ENCODE peak calls at places on chromosomes 13 and 19, in nine cellular contexts. Y is right lobe of liver, W is lower leg skin, C is dorsolateral prefrontal cortex, D is aorta, Q is uterus, J is A549, E is psoas muscle, O is thoracic aorta. L is an unnamed sample.

GRCh38 chr19:1247747-1248453 is 483 bp upstream of the MIDN start:
- DNase-seq in C (no peak), Q (peak; percentile 82), O (no peak), D (peak; percentile 94), E (peak; percentile 96), J (peak; percentile 76), W (peak; percentile 94), Y (peak; percentile 83), L (peak; percentile 93)

GRCh38 chr13:62320129-62320724 is 904.6 kb upstream of the PCDH20 start:
- DNase-seq in D (no peak), W (no peak), C (no peak), O (no peak), Q (no peak), Y (no peak), E (no peak), J (peak; percentile 54), L (no peak)

GRCh38 chr19:16435238-16435911 is 36.4 kb downstream of the EPS15L1 start:
- DNase-seq in O (no peak), W (peak; percentile 91), Y (no peak), Q (peak; percentile 74), C (peak; percentile 64), E (peak; percentile 80), D (no peak), J (no peak), L (peak; percentile 96)

GRCh38 chr19:30334841-30335240 is 37.3 kb upstream of the ZNF536 start:
- DNase-seq in W (peak; percentile 73), D (no peak), E (no peak), C (no peak), Q (no peak), J (no peak), Y (no peak), O (no peak), L (no peak)

GRCh38 chr19:1150333-1151036 is 23.6 kb downstream of the SBNO2 start:
- DNase-seq in W (no peak), J (no peak), C (no peak), Y (no peak), O (no peak), E (peak; percentile 53), Q (no peak), D (no peak), L (no peak)

GRCh38 chr13:74920945-74921725 is 560.8 kb downstream of the TBC1D4 start:
- DNase-seq in W (no peak), E (no peak), D (no peak), C (no peak), Q (no peak), Y (no peak), J (no peak), O (no peak), L (no peak)

GRCh38 chr13:37869506-37869755 is 141 bp downstream of the TRPC4 start:
- DNase-seq in D (no peak), C (no peak), Q (no peak), Y (no peak), J (no peak), E (no peak), W (no peak), O (no peak), L (no peak)

GRCh38 chr13:45108716-45109706 is 11.3 kb upstream of the GTF2F2 start:
- DNase-seq in W (no peak), O (no peak), Q (no peak), E (no peak), Y (no peak), C (no peak), D (no peak), J (no peak), L (no peak)

GRCh38 chr13:98520674-98521449 is 56.0 kb downstream of the STK24 start:
- DNase-seq in J (no peak), O (no peak), Y (no peak), Q (no peak), E (no peak), C (no peak), D (no peak), W (no peak), L (no peak)

GRCh38 chr19:41893899-41894298 is 10.9 kb downstream of the ARHGEF1 start:
- DNase-seq in Y (no peak), E (no peak), J (peak; percentile 87), W (no peak), C (no peak), O (no peak), Q (no peak), D (no peak), L (no peak)

GRCh38 chr19:38277549-38277948 is 13.2 kb downstream of the SPINT2 start:
- DNase-seq in C (no peak), W (no peak), J (no peak), Q (no peak), O (no peak), E (no peak), Y (no peak), D (no peak), L (no peak)

GRCh38 chr19:13143135-13143534 is 7.0 kb downstream of the STX10 start:
- DNase-seq in D (no peak), E (no peak), J (peak; percentile 74), Q (no peak), Y (no peak), W (no peak), C (no peak), O (no peak), L (peak; percentile 95)

GRCh38 chr19:32823747-32824102 is 45.8 kb downstream of the SLC7A9 start:
- DNase-seq in W (peak; percentile 48), Q (no peak), J (no peak), Y (no peak), E (no peak), C (no peak), D (no peak), O (no peak), L (no peak)

GRCh38 chr19:32828139-32828538 is 41.4 kb downstream of the SLC7A9 start:
- DNase-seq in C (no peak), D (no peak), W (peak; percentile 62), Q (no peak), O (no peak), J (no peak), Y (no peak), E (no peak), L (no peak)

GRCh38 chr19:32824906-32825608 is 44.5 kb downstream of the SLC7A9 start:
- DNase-seq in E (no peak), W (peak; percentile 68), J (no peak), C (no peak), Y (no peak), Q (no peak), O (no peak), D (no peak), L (no peak)

GRCh38 chr19:32822916-32823746 is 46.4 kb downstream of the SLC7A9 start:
- DNase-seq in J (no peak), E (no peak), Y (no peak), O (no peak), C (no peak), D (no peak), W (peak; percentile 60), Q (no peak), L (no peak)

GRCh38 chr19:32824136-32824835 is 45.3 kb downstream of the SLC7A9 start:
- DNase-seq in Y (no peak), C (no peak), E (no peak), D (no peak), O (no peak), J (no peak), Q (no peak), W (peak; percentile 65), L (no peak)
- H3K4me3 ChIP-seq in Y (no peak overlapping the region), C (no peak overlapping the region), E (no peak overlapping the region), D (no peak overlapping the region), O (no peak overlapping the region), J (no peak overlapping the region), Q (no peak overlapping the region), W (no peak overlapping the region), L (no peak overlapping the region)

DNA sequence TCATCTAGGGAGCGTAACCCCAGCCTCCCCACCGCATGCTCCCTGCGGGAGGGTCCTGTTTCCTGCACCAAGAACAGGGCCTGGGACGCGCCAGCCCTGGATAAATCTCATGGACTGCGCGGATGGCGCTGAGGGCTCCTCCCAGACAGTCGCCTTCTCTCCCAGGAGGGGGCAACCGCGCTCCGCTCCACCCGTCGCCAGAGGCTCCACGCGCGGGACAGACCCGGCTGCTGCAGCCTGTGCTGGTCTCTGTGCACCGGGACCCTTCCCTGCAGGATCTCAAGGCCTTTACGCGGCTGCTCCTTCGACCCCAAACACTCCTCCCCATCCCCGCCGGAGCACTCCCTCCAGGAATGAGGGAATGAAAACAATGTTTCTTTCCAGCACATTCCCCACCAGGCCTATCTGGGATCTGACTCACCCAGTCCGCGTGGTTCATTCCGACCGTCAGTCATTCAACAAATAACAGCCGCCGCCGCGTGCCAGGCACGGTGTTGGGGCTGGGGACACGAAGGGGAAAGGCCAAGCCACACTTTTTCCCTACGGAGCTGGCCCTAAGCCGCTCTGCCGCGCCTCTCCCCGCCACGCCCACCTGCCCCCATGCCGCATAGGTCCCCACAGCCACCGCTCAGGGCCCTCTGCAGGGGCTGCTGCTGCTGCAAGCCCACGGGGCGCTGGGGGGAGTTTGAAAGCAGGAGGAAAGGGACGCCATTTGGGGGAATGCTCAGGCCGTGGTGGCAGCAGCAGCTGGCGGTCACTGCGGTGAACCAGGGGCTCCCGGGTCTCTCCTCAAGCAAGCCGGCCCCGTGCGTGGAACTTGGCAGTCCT is 6.0 kb downstream of the PNMA8B start:
- DNase-seq in Q (peak; percentile 42), C (no peak), Y (peak; percentile 50), E (peak; percentile 69), D (peak; percentile 88), O (peak; percentile 57), J (no peak), W (peak; percentile 91), L (no peak)
- H3K4me3 ChIP-seq in Q (no peak overlapping the region), C (peak overlapping the region; percentile 25), Y (no peak overlapping the region), E (peak overlapping the region; percentile 22), D (no peak overlapping the region), O (peak overlapping the region; percentile 51), J (no peak overlapping the region), W (no peak overlapping the region), L (no peak overlapping the region)

DNA sequence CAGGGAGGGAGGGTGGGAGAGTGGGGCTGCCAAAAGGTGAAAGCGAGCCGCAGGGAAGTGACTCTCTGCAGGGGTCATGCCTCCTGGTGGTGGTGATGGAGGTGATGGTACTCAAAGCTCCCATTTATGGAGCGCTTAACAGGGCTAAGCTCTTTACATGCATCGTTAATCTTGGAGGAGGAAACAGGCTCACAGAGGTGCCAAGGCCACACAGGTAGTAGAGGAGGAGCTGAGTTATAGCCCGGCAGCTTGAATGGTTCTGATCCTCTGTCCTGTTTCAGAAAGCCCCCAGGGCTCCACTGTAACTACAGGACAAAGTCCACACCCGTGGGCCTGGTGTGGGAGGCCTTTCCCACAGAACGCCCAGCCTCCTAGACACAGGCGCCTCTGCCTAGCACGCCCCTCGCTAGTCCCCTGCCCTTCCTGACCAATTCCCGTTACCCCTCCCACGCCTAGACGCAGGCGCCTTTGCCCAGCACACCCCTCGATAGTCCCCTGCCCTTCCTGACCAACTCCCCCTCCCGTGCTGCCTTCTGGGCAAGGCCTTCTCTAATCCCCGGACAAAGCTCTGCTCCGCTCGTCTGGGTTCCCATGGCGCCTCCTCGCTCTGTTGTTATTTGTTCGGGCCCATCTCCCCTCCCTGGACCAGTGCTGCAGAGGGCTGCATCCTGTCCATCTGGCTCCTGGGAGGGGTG is 10.8 kb downstream of the PPP1R37 start:
- DNase-seq in Q (no peak), Y (no peak), C (no peak), D (no peak), W (no peak), J (no peak), O (no peak), E (no peak), L (no peak)
- H3K4me3 ChIP-seq in Q (no peak overlapping the region), Y (no peak overlapping the region), C (peak overlapping the region; percentile 13), D (no peak overlapping the region), W (no peak overlapping the region), J (no peak overlapping the region), O (no peak overlapping the region), E (no peak overlapping the region), L (no peak overlapping the region)

DNA sequence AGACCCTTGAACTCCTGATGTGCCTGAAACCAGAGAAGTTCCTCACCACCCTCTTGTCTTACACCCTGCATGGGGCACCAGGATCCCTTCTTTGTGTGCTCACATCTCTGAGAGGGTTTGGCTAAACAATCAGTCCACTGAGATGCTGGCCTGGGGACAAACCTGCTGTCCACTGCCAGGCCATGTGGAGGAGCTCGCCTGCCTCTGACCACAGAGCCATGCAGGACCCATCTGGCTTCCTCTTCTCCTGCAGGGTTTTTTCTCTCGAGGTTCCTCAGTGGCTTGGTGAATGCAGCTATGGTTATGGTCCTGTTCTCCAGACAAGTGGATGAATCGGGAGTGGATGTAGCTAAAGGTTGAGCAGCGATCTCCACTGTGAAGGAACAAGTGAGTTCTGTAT is 49.1 kb upstream of the MEDAG start:
- DNase-seq in O (no peak), Y (no peak), E (no peak), W (peak; percentile 67), Q (no peak), J (no peak), C (no peak), D (no peak), L (no peak)
- H3K4me3 ChIP-seq in O (no peak overlapping the region), Y (no peak overlapping the region), E (no peak overlapping the region), W (no peak overlapping the region), Q (no peak overlapping the region), J (no peak overlapping the region), C (no peak overlapping the region), D (no peak overlapping the region), L (no peak overlapping the region)